ENCODE peak calls at places on chromosomes 12 and 14, in five cellular contexts. I is SK-N-SH, V is GM12892, A is H1, T is transverse colon. P is an unnamed sample.

GRCh38 chr14:26966942-26967341 is 369.1 kb upstream of the NOVA1 start:
- DNase-seq in A (no peak), I (no peak), V (no peak), T (no peak), P (peak; percentile 5)

GRCh38 chr12:1810931-1811280 is 9.5 kb upstream of the LRTM2 start:
- DNase-seq in A (no peak), I (no peak), V (no peak), T (no peak), P (no peak)

GRCh38 chr12:93968928-93969327 is 179.4 kb upstream of the PLXNC1 start:
- DNase-seq in V (no peak), I (no peak), T (no peak), A (no peak), P (no peak)

GRCh38 chr14:34354556-34354955 is 107.5 kb downstream of the SPTSSA start:
- DNase-seq in I (no peak), T (no peak), V (no peak), A (no peak), P (no peak)

GRCh38 chr12:124755801-124756148 is 107.9 kb downstream of the SCARB1 start:
- DNase-seq in I (no peak), V (no peak), A (no peak), T (no peak), P (no peak)

GRCh38 chr14:93937519-93937918 is 10.4 kb downstream of the FAM181A start:
- DNase-seq in A (no peak), T (no peak), I (no peak), V (no peak), P (peak; percentile 46)

GRCh38 chr12:89185889-89186288 is 166.4 kb downstream of the DUSP6 start:
- DNase-seq in I (no peak), T (no peak), A (no peak), V (no peak), P (no peak)

GRCh38 chr12:112219195-112219594 is 93.8 kb downstream of the TRAFD1 start:
- DNase-seq in T (no peak), I (no peak), A (no peak), V (no peak), P (no peak)

GRCh38 chr12:117127933-117128823 is 29.0 kb upstream of the TESC start:
- DNase-seq in V (no peak), A (no peak), T (no peak), I (no peak), P (no peak)
- TF ChIP-seq POLR2AphosphoS5 in V (no peak), A (no peak), T (peak; percentile 96), I (no peak), P (no peak)

DNA sequence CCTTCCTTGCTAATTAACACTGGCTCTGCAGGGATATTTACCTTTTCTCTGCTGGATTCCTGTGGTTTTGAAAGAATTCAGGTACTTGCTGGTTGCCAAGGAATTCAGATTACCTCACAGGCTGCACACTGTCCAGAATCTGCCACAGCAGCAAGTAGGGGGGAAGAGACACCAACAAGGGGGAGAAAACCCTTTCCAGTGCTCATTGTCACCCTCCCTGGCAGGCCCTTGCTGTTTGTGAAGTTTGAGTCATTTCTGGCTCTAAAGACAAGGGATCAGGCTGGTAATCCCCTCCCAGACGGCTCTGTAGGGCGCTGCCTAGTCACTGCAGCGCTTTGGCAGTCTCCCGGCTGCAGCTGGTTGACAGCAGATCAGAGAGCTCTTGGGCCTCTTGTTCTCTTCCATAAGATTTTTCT is 50.8 kb downstream of the TTLL5 start:
- DNase-seq in V (no peak), I (no peak), T (peak; percentile 13), A (peak; percentile 10), P (peak; percentile 88)
- TF ChIP-seq POLR2AphosphoS5 in V (no peak), I (peak; percentile 48), T (no peak), A (no peak), P (peak; percentile 88)

GRCh38 chr14:96999654-97000155 is 202.5 kb downstream of the VRK1 start:
- DNase-seq in A (no peak), I (no peak), T (no peak), V (no peak), P (no peak)
- TF ChIP-seq POLR2AphosphoS5 in A (no peak), I (no peak), T (no peak), V (no peak), P (no peak)

GRCh38 chr14:89368490-89369477 is 48.2 kb downstream of the FOXN3 start:
- DNase-seq in T (no peak), V (no peak), A (no peak), I (no peak), P (no peak)

GRCh38 chr14:89364316-89364715 is 52.7 kb downstream of the FOXN3 start:
- DNase-seq in V (no peak), I (no peak), T (no peak), A (no peak), P (no peak)

GRCh38 chr14:89367449-89368120 is 49.4 kb downstream of the FOXN3 start:
- DNase-seq in A (no peak), I (no peak), T (no peak), V (no peak), P (no peak)

GRCh38 chr14:89366580-89367448 is 50.2 kb downstream of the FOXN3 start:
- DNase-seq in A (no peak), T (peak; percentile 67), V (no peak), I (no peak), P (no peak)

GRCh38 chr14:89365071-89365801 is 51.8 kb downstream of the FOXN3 start:
- DNase-seq in I (no peak), A (no peak), V (peak; percentile 48), T (peak; percentile 59), P (no peak)
- TF ChIP-seq POLR2AphosphoS5 in I (no peak), A (no peak), V (peak; percentile 55), T (no peak), P (no peak)

GRCh38 chr14:100237735-100238418 is 1.1 kb upstream of the YY1 start:
- DNase-seq in T (peak; percentile 58), I (peak; percentile 69), V (peak; percentile 33), A (no peak), P (peak; percentile 42)
- TF ChIP-seq POLR2AphosphoS5 in T (no peak), I (no peak), V (no peak), A (no peak), P (no peak)

DNA sequence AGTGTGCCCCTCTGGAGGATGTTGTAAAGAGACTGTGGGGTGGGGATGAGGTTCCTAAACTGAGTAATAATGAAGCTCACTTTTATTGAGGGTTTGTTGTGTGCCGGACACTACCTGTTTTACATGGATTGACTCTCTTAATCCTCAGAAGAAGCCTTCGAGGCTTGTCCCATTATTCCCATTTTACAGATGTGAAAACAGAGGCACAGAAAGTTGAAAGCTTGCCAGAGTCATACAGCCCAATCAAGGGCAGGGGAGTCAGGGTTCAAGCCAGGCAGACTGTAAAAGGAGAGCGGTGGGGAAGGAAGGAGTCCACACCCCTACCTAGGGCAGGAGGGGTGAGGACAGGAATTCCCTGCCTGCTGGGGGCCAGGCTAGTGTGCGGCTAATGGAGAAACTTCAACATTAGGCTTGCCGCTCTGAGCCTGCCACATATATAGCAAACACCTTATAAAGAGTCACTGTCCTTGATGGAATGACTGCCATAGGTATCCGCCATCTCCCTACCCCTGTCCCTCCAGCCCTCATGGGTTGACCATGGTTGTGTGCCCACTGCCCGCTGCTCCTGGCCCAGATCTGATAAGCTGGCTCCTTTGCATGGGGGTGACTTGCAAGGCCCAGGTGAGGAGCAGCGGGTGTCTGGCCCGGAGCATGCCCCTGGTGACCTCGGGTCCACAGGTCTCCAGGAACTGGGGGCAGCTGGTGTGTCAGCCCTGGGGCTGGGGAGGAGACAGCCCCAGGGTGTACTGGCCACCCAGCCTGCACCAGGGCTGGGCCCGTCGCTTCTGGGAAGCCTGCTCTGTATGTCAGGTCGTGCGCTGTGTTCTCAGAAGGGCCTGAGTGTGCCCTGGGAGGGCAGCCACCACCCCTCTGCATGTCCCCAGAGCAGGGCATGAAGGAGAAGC is 12.2 kb downstream of the ORAI1 start:
- DNase-seq in I (no peak), T (no peak), V (no peak), A (no peak), P (no peak)
- TF ChIP-seq POLR2AphosphoS5 in I (no peak), T (no peak), V (no peak), A (no peak), P (no peak)